ENCODE peak calls at places on chromosomes 11 and 22, in five cellular contexts. I is stimulated activated CD8-positive, alpha-beta memory T cell treated with anti-CD3 and anti-CD28 coated beads, Interleukin-7, amount 100 ng/mL, for 1 hour; B is T-cell; L is NCI-H510A treated with DMSO at 0.1 percent for 48 hours; G is A549. X is an unnamed sample.

GRCh38 chr11:57277845-57278720 is 41.0 kb upstream of the APLNR start:
- DNase-seq in I (no peak), B (no peak), L (peak; percentile 66), G (peak; percentile 81), X (peak; percentile 16)

GRCh38 chr22:19874307-19875060 is 19.8 kb upstream of the GNB1L start:
- DNase-seq in I (no peak), B (no peak), L (peak; percentile 8), G (no peak), X (no peak)

GRCh38 chr11:6686006-6686405 is 2.9 kb upstream of the MRPL17 start:
- DNase-seq in I (no peak), B (no peak), L (no peak), G (no peak), X (no peak)

GRCh38 chr22:32546480-32546879 is 71.9 kb downstream of the FBXO7 start:
- DNase-seq in I (no peak), B (no peak), L (no peak), G (no peak), X (no peak)

GRCh38 chr11:74838188-74838587 is 89.5 kb downstream of the RNF169 start:
- DNase-seq in I (no peak), B (no peak), L (no peak), G (no peak), X (no peak)

GRCh38 chr11:95832763-95833162 is 42.5 kb downstream of the CEP57 start:
- DNase-seq in I (no peak), B (no peak), L (no peak), G (no peak), X (no peak)

GRCh38 chr11:64186205-64187165 is 514 bp downstream of the STIP1 start:
- DNase-seq in I (no peak), B (no peak), L (peak; percentile 9), G (no peak), X (no peak)

GRCh38 chr11:1747753-1748466 is 2.5 kb downstream of the IFITM10 start:
- DNase-seq in I (no peak), B (no peak), L (no peak), G (no peak), X (no peak)

GRCh38 chr11:61126266-61126665 is 24.0 kb downstream of the CD5 start:
- DNase-seq in I (no peak), B (no peak), L (no peak), G (no peak), X (no peak)

GRCh38 chr11:20459865-20460264 is 72.3 kb downstream of the PRMT3 start:
- DNase-seq in I (no peak), B (no peak), L (no peak), G (no peak), X (no peak)

GRCh38 chr22:48554893-48555552 is 1272.7 kb downstream of the BRD1 start:
- DNase-seq in I (no peak), B (no peak), L (peak; percentile 35), G (peak; percentile 39), X (no peak)

GRCh38 chr11:46002146-46002545 is 79.7 kb downstream of the LARGE2 start:
- DNase-seq in I (no peak), B (no peak), L (no peak), G (no peak), X (no peak)

GRCh38 chr22:38176170-38176741 is 5.4 kb downstream of the PLA2G6 start:
- DNase-seq in I (no peak), B (no peak), L (no peak), G (no peak), X (no peak)

GRCh38 chr11:77147668-77148321 is 19.7 kb downstream of the MYO7A start:
- DNase-seq in I (peak; percentile 20), B (no peak), L (no peak), G (no peak), X (peak; percentile 8)

GRCh38 chr11:104390696-104391095 is 226.7 kb upstream of the PDGFD start:
- DNase-seq in I (no peak), B (no peak), L (no peak), G (no peak), X (no peak)

GRCh38 chr11:45904309-45904915 is 2.7 kb downstream of the FREY1 start:
- DNase-seq in I (no peak), B (no peak), L (no peak), G (no peak), X (no peak)

GRCh38 chr11:9906043-9906791 is 242.3 kb downstream of the SWAP70 start:
- DNase-seq in I (no peak), B (no peak), L (no peak), G (peak; percentile 80), X (no peak)

GRCh38 chr11:110113507-110113906 is 20.3 kb downstream of the ZC3H12C start:
- DNase-seq in I (no peak), B (no peak), L (no peak), G (no peak), X (no peak)

GRCh38 chr11:73009972-73010371 is 132.1 kb downstream of the FCHSD2 start:
- DNase-seq in I (no peak), B (no peak), L (no peak), G (no peak), X (no peak)

GRCh38 chr11:82634091-82634490 is 99.6 kb downstream of the FAM181B start:
- DNase-seq in I (no peak), B (no peak), L (no peak), G (no peak), X (no peak)

GRCh38 chr22:17120711-17121234 is 387 bp downstream of the TMEM121B start:
- DNase-seq in I (no peak), B (no peak), L (no peak), G (no peak), X (peak; percentile 28)

GRCh38 chr22:38871360-38872171 is 450 bp downstream of the CBX6 start:
- DNase-seq in I (no peak), B (no peak), L (no peak), G (no peak), X (no peak)

GRCh38 chr11:73310661-73311393 is 2.8 kb downstream of the ARHGEF17 start:
- DNase-seq in I (no peak), B (no peak), L (no peak), G (no peak), X (no peak)

GRCh38 chr22:19055801-19056200 is 66.4 kb downstream of the DGCR2 start:
- DNase-seq in I (no peak), B (no peak), L (no peak), G (no peak), X (no peak)